ENCODE peak calls at places on chromosome 11, in four cellular contexts. Y, I, O and T are unnamed samples.

GRCh38 chr11:92962444-92962843 is 7.0 kb upstream of the MTNR1B start:
- DNase-seq in Y (no peak), I (no peak), O (no peak), T (no peak)

GRCh38 chr11:128246364-128247234 is 340.8 kb downstream of the ETS1 start:
- DNase-seq in Y (no peak), I (no peak), O (no peak), T (no peak)

GRCh38 chr11:213111-213510 is 5.6 kb downstream of the RIC8A start:
- DNase-seq in Y (no peak), I (no peak), O (no peak), T (no peak)

GRCh38 chr11:60500276-60500935 is 7.8 kb downstream of the MS4A12 start:
- DNase-seq in Y (no peak), I (no peak), O (no peak), T (no peak)

GRCh38 chr11:10208045-10208674 is 85.9 kb downstream of the SBF2 start:
- DNase-seq in Y (peak; percentile 41), I (no peak), O (peak; percentile 32), T (peak; percentile 6)

GRCh38 chr11:67270256-67271211 is 4.3 kb downstream of the GRK2 start:
- DNase-seq in Y (no peak), I (no peak), O (no peak), T (peak; percentile 96)

GRCh38 chr11:10885703-10886363 is 28.0 kb upstream of the ZBED5 start:
- DNase-seq in Y (no peak), I (no peak), O (no peak), T (no peak)

GRCh38 chr11:62830904-62831519 is 839 bp downstream of the STX5 start:
- DNase-seq in Y (no peak), I (no peak), O (no peak), T (no peak)

GRCh38 chr11:132779487-132779886 is 752.8 kb downstream of the OPCML start:
- DNase-seq in Y (no peak), I (no peak), O (no peak), T (no peak)

GRCh38 chr11:130396965-130397364 is 31.4 kb downstream of the ADAMTS8 start:
- DNase-seq in Y (no peak), I (no peak), O (no peak), T (no peak)

GRCh38 chr11:121059605-121060004 is 35.7 kb downstream of the TBCEL start:
- DNase-seq in Y (no peak), I (peak; percentile 5), O (peak; percentile 80), T (no peak)

GRCh38 chr11:65445101-65445603 is 22.6 kb downstream of the NEAT1 start:
- DNase-seq in Y (no peak), I (no peak), O (no peak), T (no peak)

GRCh38 chr11:105022527-105022926 is 441 bp downstream of the CASP5 start:
- DNase-seq in Y (no peak), I (no peak), O (no peak), T (no peak)

GRCh38 chr11:57778318-57779037 is 16.9 kb downstream of the CTNND1 start:
- DNase-seq in Y (peak; percentile 73), I (no peak), O (no peak), T (no peak)

GRCh38 chr11:64472593-64473455 is 113.9 kb downstream of the RPS6KA4 start:
- DNase-seq in Y (peak; percentile 78), I (no peak), O (no peak), T (no peak)

GRCh38 chr11:111694851-111695250 is 71.3 kb downstream of the PPP2R1B start:
- DNase-seq in Y (peak; percentile 61), I (no peak), O (no peak), T (no peak)

GRCh38 chr11:114377612-114378267 is 22.6 kb downstream of the C11orf71 start:
- DNase-seq in Y (no peak), I (no peak), O (no peak), T (no peak)

GRCh38 chr11:5380740-5381342 is 2.8 kb upstream of the OR51M1 start:
- DNase-seq in Y (peak; percentile 70), I (peak; percentile 17), O (no peak), T (peak; percentile 15)

GRCh38 chr11:69928124-69928523 is 108.9 kb upstream of the FGF3 start:
- DNase-seq in Y (no peak), I (no peak), O (no peak), T (no peak)

GRCh38 chr11:64711138-64711943 is 11.7 kb downstream of the NRXN2 start:
- DNase-seq in Y (no peak), I (no peak), O (no peak), T (no peak)

GRCh38 chr11:102929966-102930365 is 25.6 kb downstream of the MMP13 start:
- DNase-seq in Y (no peak), I (no peak), O (no peak), T (no peak)

GRCh38 chr11:58676563-58677135 is 54.2 kb downstream of the CNTF start:
- DNase-seq in Y (no peak), I (no peak), O (no peak), T (no peak)

GRCh38 chr11:21659961-21660360 is 532.9 kb upstream of the ANO5 start:
- DNase-seq in Y (no peak), I (no peak), O (no peak), T (no peak)

GRCh38 chr11:76783294-76783900 is at the start of gene TSKU:
- DNase-seq in Y (peak; percentile 45), I (peak; percentile 70), O (no peak), T (no peak)
- TF ChIP-seq SPI1 in Y (no peak), I (no peak), O (no peak), T (no peak)

DNA sequence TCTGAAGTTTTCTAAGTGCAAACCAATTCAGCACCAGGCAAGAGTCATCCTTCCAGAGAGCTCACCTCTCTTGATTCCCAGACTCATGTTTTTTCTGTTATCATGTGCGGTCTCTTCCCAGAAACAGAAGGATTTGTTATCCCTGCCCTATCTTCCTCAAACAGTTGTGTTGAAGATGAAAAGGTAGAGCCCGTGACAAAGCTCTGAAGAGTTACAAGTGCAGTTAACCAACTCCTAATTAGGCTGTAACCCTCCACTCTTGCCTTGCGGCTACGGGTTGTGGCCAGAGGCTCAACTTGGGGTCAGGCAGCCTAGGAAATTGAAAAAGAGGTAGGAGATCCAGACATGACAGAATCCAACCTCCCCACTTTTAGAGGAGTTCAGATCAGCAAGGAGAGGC is 76.2 kb upstream of the CADM1 start:
- DNase-seq in Y (no peak), I (no peak), O (no peak), T (no peak)
- TF ChIP-seq SPI1 in Y (no peak), I (no peak), O (no peak), T (no peak)

DNA sequence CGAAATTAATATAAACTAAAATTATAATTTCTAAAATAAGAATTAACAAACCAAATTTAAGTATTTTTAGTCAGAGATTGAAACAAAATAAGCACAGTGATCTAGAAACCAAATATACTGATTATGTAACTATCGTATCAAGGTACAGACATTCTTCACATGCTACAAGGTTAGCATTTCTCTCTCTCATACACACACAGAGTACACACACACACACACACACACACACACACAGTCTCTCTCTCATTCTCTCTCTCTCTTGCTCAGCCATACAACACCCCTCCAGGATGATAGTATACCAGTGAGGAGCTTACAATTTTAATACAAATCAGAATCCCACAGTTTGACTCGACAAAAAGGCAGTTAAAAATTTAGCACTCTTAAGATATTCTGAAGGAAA is 66.0 kb downstream of the RDX start:
- DNase-seq in Y (no peak), I (no peak), O (no peak), T (no peak)
- TF ChIP-seq SPI1 in Y (no peak), I (no peak), O (no peak), T (no peak)

GRCh38 chr11:119421941-119422504 is 949 bp downstream of the THY1 start:
- DNase-seq in Y (no peak), I (no peak), O (no peak), T (no peak)

GRCh38 chr11:119423459-119424254 is 685 bp upstream of the THY1 start:
- DNase-seq in Y (peak; percentile 10), I (no peak), O (no peak), T (no peak)

GRCh38 chr11:119424276-119424675 is 1.3 kb upstream of the THY1 start:
- DNase-seq in Y (no peak), I (no peak), O (no peak), T (no peak)

GRCh38 chr11:119421351-119421750 is 1.6 kb downstream of the THY1 start:
- DNase-seq in Y (no peak), I (no peak), O (no peak), T (no peak)

GRCh38 chr11:119422505-119423416 is at the start of gene THY1:
- DNase-seq in Y (no peak), I (no peak), O (no peak), T (no peak)
- TF ChIP-seq SPI1 in Y (no peak), I (no peak), O (no peak), T (no peak)